ENCODE peak calls at places on chromosomes 1 and 21, in ten cellular contexts. One of them, this sample, is unnamed.

GRCh38 chr1:8517579-8518489 is 199.9 kb downstream of the SLC45A1 start:
- DNase-seq in suprapubic skin: no peak
- DNase-seq in H54: no peak
- DNase-seq in H9: no peak
- DNase-seq in GM03348: no peak
- DNase-seq in NCI-H1436 treated with DMSO at 0.1 percent for 48 hours: no peak
- DNase-seq in islet precursor cell: no peak
- DNase-seq in NCI-H1417: no peak
- DNase-seq in ELF-1: no peak
- DNase-seq in NCI-H446: no peak
- DNase-seq in this sample: no peak

GRCh38 chr21:26961704-26962103 is 5.2 kb downstream of the ADAMTS5 start:
- DNase-seq in suprapubic skin: no peak
- DNase-seq in H54: no peak
- DNase-seq in H9: peak; percentile 51
- DNase-seq in GM03348: no peak
- DNase-seq in NCI-H1436 treated with DMSO at 0.1 percent for 48 hours: no peak
- DNase-seq in islet precursor cell: no peak
- DNase-seq in NCI-H1417: no peak
- DNase-seq in ELF-1: peak; percentile 40
- DNase-seq in NCI-H446: peak; percentile 62
- DNase-seq in this sample: no peak

GRCh38 chr1:25573591-25573930 is 30.2 kb downstream of the LDLRAP1 start:
- DNase-seq in suprapubic skin: no peak
- DNase-seq in H54: no peak
- DNase-seq in H9: no peak
- DNase-seq in GM03348: no peak
- DNase-seq in NCI-H1436 treated with DMSO at 0.1 percent for 48 hours: no peak
- DNase-seq in islet precursor cell: peak; percentile 52
- DNase-seq in NCI-H1417: no peak
- DNase-seq in ELF-1: peak; percentile 45
- DNase-seq in NCI-H446: no peak
- DNase-seq in this sample: no peak

GRCh38 chr1:44822981-44823451 is 14.7 kb downstream of the BTBD19 start:
- DNase-seq in suprapubic skin: no peak
- DNase-seq in H54: no peak
- DNase-seq in H9: no peak
- DNase-seq in GM03348: no peak
- DNase-seq in NCI-H1436 treated with DMSO at 0.1 percent for 48 hours: no peak
- DNase-seq in islet precursor cell: peak; percentile 35
- DNase-seq in NCI-H1417: no peak
- DNase-seq in ELF-1: no peak
- DNase-seq in NCI-H446: no peak
- DNase-seq in this sample: no peak

GRCh38 chr1:50047916-50048694 is 24.4 kb upstream of the AGBL4 start:
- DNase-seq in suprapubic skin: no peak
- DNase-seq in H54: no peak
- DNase-seq in H9: peak; percentile 74
- DNase-seq in GM03348: no peak
- DNase-seq in NCI-H1436 treated with DMSO at 0.1 percent for 48 hours: no peak
- DNase-seq in islet precursor cell: peak; percentile 67
- DNase-seq in NCI-H1417: no peak
- DNase-seq in ELF-1: peak; percentile 70
- DNase-seq in NCI-H446: no peak
- DNase-seq in this sample: no peak

GRCh38 chr1:3690282-3691065 is 38.2 kb downstream of the TP73 start:
- DNase-seq in suprapubic skin: no peak
- DNase-seq in H54: no peak
- DNase-seq in H9: no peak
- DNase-seq in GM03348: no peak
- DNase-seq in NCI-H1436 treated with DMSO at 0.1 percent for 48 hours: no peak
- DNase-seq in islet precursor cell: no peak
- DNase-seq in NCI-H1417: peak; percentile 71
- DNase-seq in ELF-1: no peak
- DNase-seq in NCI-H446: no peak
- DNase-seq in this sample: no peak

GRCh38 chr21:25564349-25564948 is 42.8 kb downstream of the MRPL39 start:
- DNase-seq in suprapubic skin: no peak
- DNase-seq in H54: no peak
- DNase-seq in H9: no peak
- DNase-seq in GM03348: no peak
- DNase-seq in NCI-H1436 treated with DMSO at 0.1 percent for 48 hours: no peak
- DNase-seq in islet precursor cell: no peak
- DNase-seq in NCI-H1417: no peak
- DNase-seq in ELF-1: no peak
- DNase-seq in NCI-H446: no peak
- DNase-seq in this sample: no peak

GRCh38 chr1:3161130-3161840 is 92.3 kb downstream of the PRDM16 start:
- DNase-seq in suprapubic skin: no peak
- DNase-seq in H54: no peak
- DNase-seq in H9: no peak
- DNase-seq in GM03348: no peak
- DNase-seq in NCI-H1436 treated with DMSO at 0.1 percent for 48 hours: no peak
- DNase-seq in islet precursor cell: no peak
- DNase-seq in NCI-H1417: no peak
- DNase-seq in ELF-1: no peak
- DNase-seq in NCI-H446: no peak
- DNase-seq in this sample: no peak

GRCh38 chr21:35149698-35150097 is 100.6 kb upstream of the RUNX1 start:
- DNase-seq in suprapubic skin: no peak
- DNase-seq in H54: no peak
- DNase-seq in H9: no peak
- DNase-seq in GM03348: peak; percentile 47
- DNase-seq in NCI-H1436 treated with DMSO at 0.1 percent for 48 hours: no peak
- DNase-seq in islet precursor cell: no peak
- DNase-seq in NCI-H1417: no peak
- DNase-seq in ELF-1: no peak
- DNase-seq in NCI-H446: no peak
- DNase-seq in this sample: no peak

GRCh38 chr1:231390071-231390470 is 32.0 kb downstream of the EGLN1 start:
- DNase-seq in suprapubic skin: no peak
- DNase-seq in H54: no peak
- DNase-seq in H9: no peak
- DNase-seq in GM03348: peak; percentile 30
- DNase-seq in NCI-H1436 treated with DMSO at 0.1 percent for 48 hours: no peak
- DNase-seq in islet precursor cell: no peak
- DNase-seq in NCI-H1417: no peak
- DNase-seq in ELF-1: no peak
- DNase-seq in NCI-H446: no peak
- DNase-seq in this sample: no peak

GRCh38 chr1:228904222-228904621 is 168.9 kb downstream of the RHOU start:
- DNase-seq in suprapubic skin: no peak
- DNase-seq in H54: no peak
- DNase-seq in H9: no peak
- DNase-seq in GM03348: no peak
- DNase-seq in NCI-H1436 treated with DMSO at 0.1 percent for 48 hours: no peak
- DNase-seq in islet precursor cell: no peak
- DNase-seq in NCI-H1417: no peak
- DNase-seq in ELF-1: no peak
- DNase-seq in NCI-H446: no peak
- DNase-seq in this sample: no peak

GRCh38 chr21:17679002-17679600 is 66.4 kb upstream of the BTG3 start:
- DNase-seq in suprapubic skin: no peak
- DNase-seq in H54: peak; percentile 32
- DNase-seq in H9: no peak
- DNase-seq in GM03348: peak; percentile 79
- DNase-seq in NCI-H1436 treated with DMSO at 0.1 percent for 48 hours: peak; percentile 52
- DNase-seq in islet precursor cell: no peak
- DNase-seq in NCI-H1417: peak; percentile 69
- DNase-seq in ELF-1: no peak
- DNase-seq in NCI-H446: peak; percentile 81
- DNase-seq in this sample: no peak

GRCh38 chr1:229066591-229066990 is 204.3 kb upstream of the RAB4A start:
- DNase-seq in suprapubic skin: no peak
- DNase-seq in H54: no peak
- DNase-seq in H9: no peak
- DNase-seq in GM03348: no peak
- DNase-seq in NCI-H1436 treated with DMSO at 0.1 percent for 48 hours: no peak
- DNase-seq in islet precursor cell: no peak
- DNase-seq in NCI-H1417: no peak
- DNase-seq in ELF-1: no peak
- DNase-seq in NCI-H446: no peak
- DNase-seq in this sample: no peak

GRCh38 chr1:228989992-228990827 is 254.9 kb downstream of the RHOU start:
- DNase-seq in suprapubic skin: no peak
- DNase-seq in H54: no peak
- DNase-seq in H9: no peak
- DNase-seq in GM03348: no peak
- DNase-seq in NCI-H1436 treated with DMSO at 0.1 percent for 48 hours: no peak
- DNase-seq in islet precursor cell: peak; percentile 58
- DNase-seq in NCI-H1417: peak; percentile 15
- DNase-seq in ELF-1: peak; percentile 53
- DNase-seq in NCI-H446: peak; percentile 96
- DNase-seq in this sample: no peak

GRCh38 chr1:246302671-246303317 is 204.3 kb downstream of the SMYD3 start:
- DNase-seq in suprapubic skin: no peak
- DNase-seq in H54: no peak
- DNase-seq in H9: no peak
- DNase-seq in GM03348: no peak
- DNase-seq in NCI-H1436 treated with DMSO at 0.1 percent for 48 hours: no peak
- DNase-seq in islet precursor cell: no peak
- DNase-seq in NCI-H1417: no peak
- DNase-seq in ELF-1: no peak
- DNase-seq in NCI-H446: no peak
- DNase-seq in this sample: no peak

GRCh38 chr1:60765204-60765603 is 317.2 kb upstream of the NFIA start:
- DNase-seq in suprapubic skin: no peak
- DNase-seq in H54: no peak
- DNase-seq in H9: peak; percentile 45
- DNase-seq in GM03348: peak; percentile 11
- DNase-seq in NCI-H1436 treated with DMSO at 0.1 percent for 48 hours: no peak
- DNase-seq in islet precursor cell: peak; percentile 60
- DNase-seq in NCI-H1417: peak; percentile 31
- DNase-seq in ELF-1: peak; percentile 26
- DNase-seq in NCI-H446: peak; percentile 65
- DNase-seq in this sample: no peak

GRCh38 chr21:45535341-45536081 is 6.7 kb downstream of the SLC19A1 start:
- DNase-seq in suprapubic skin: peak; percentile 67
- DNase-seq in H54: no peak
- DNase-seq in H9: no peak
- DNase-seq in GM03348: no peak
- DNase-seq in NCI-H1436 treated with DMSO at 0.1 percent for 48 hours: no peak
- DNase-seq in islet precursor cell: peak; percentile 47
- DNase-seq in NCI-H1417: no peak
- DNase-seq in ELF-1: no peak
- DNase-seq in NCI-H446: no peak
- DNase-seq in this sample: no peak

GRCh38 chr1:91730781-91731732 is 154.9 kb downstream of the TGFBR3 start:
- DNase-seq in suprapubic skin: peak; percentile 83
- DNase-seq in H54: peak; percentile 44
- DNase-seq in H9: no peak
- DNase-seq in GM03348: peak; percentile 60
- DNase-seq in NCI-H1436 treated with DMSO at 0.1 percent for 48 hours: no peak
- DNase-seq in islet precursor cell: no peak
- DNase-seq in NCI-H1417: no peak
- DNase-seq in ELF-1: no peak
- DNase-seq in NCI-H446: peak; percentile 39
- DNase-seq in this sample: no peak

GRCh38 chr1:150009604-150010387 is 730 bp downstream of the OTUD7B start:
- DNase-seq in suprapubic skin: no peak
- DNase-seq in H54: peak; percentile 36
- DNase-seq in H9: peak; percentile 49
- DNase-seq in GM03348: peak; percentile 54
- DNase-seq in NCI-H1436 treated with DMSO at 0.1 percent for 48 hours: no peak
- DNase-seq in islet precursor cell: peak; percentile 83
- DNase-seq in NCI-H1417: peak; percentile 67
- DNase-seq in ELF-1: peak; percentile 70
- DNase-seq in NCI-H446: no peak
- DNase-seq in this sample: no peak

GRCh38 chr1:117654485-117655219 is 48.8 kb downstream of the TENT5C start:
- DNase-seq in suprapubic skin: no peak
- DNase-seq in H54: no peak
- DNase-seq in H9: no peak
- DNase-seq in GM03348: no peak
- DNase-seq in NCI-H1436 treated with DMSO at 0.1 percent for 48 hours: no peak
- DNase-seq in islet precursor cell: no peak
- DNase-seq in NCI-H1417: peak; percentile 22
- DNase-seq in ELF-1: no peak
- DNase-seq in NCI-H446: no peak
- DNase-seq in this sample: no peak